ENCODE peak calls at places on chromosomes 5 and 9, in six cellular contexts. One of them, this sample, is unnamed.

GRCh38 chr9:13446261-13446660 is 166.8 kb upstream of the MPDZ start:
- DNase-seq in right lobe of liver: no peak
- DNase-seq in heart right ventricle: no peak
- DNase-seq in PC-3: no peak
- DNase-seq in mesenchymal stem cell: no peak
- DNase-seq in fibroblast of lung: no peak
- DNase-seq in this sample: no peak

GRCh38 chr9:99114049-99114440 is 9.1 kb downstream of the TGFBR1 start:
- DNase-seq in right lobe of liver: no peak
- DNase-seq in heart right ventricle: no peak
- DNase-seq in PC-3: no peak
- DNase-seq in mesenchymal stem cell: no peak
- DNase-seq in fibroblast of lung: no peak
- DNase-seq in this sample: no peak

GRCh38 chr9:133869674-133870419 is 122.3 kb downstream of the VAV2 start:
- DNase-seq in right lobe of liver: no peak
- DNase-seq in heart right ventricle: no peak
- DNase-seq in PC-3: no peak
- DNase-seq in mesenchymal stem cell: no peak
- DNase-seq in fibroblast of lung: no peak
- DNase-seq in this sample: no peak

GRCh38 chr5:69502375-69503143 is 10.0 kb downstream of the OCLN start:
- DNase-seq in right lobe of liver: no peak
- DNase-seq in heart right ventricle: no peak
- DNase-seq in PC-3: peak
- DNase-seq in mesenchymal stem cell: peak
- DNase-seq in fibroblast of lung: peak
- DNase-seq in this sample: no peak

GRCh38 chr5:53076014-53076413 is 33.5 kb downstream of the MOCS2 start:
- DNase-seq in right lobe of liver: no peak
- DNase-seq in heart right ventricle: no peak
- DNase-seq in PC-3: no peak
- DNase-seq in mesenchymal stem cell: no peak
- DNase-seq in fibroblast of lung: no peak
- DNase-seq in this sample: no peak

GRCh38 chr5:103027267-103027666 is 92.7 kb downstream of the GIN1 start:
- DNase-seq in right lobe of liver: no peak
- DNase-seq in heart right ventricle: no peak
- DNase-seq in PC-3: no peak
- DNase-seq in mesenchymal stem cell: no peak
- DNase-seq in fibroblast of lung: no peak
- DNase-seq in this sample: no peak

GRCh38 chr5:111512026-111512405 is 319 bp downstream of the STARD4 start:
- DNase-seq in right lobe of liver: no peak
- DNase-seq in heart right ventricle: no peak
- DNase-seq in PC-3: peak
- DNase-seq in mesenchymal stem cell: peak
- DNase-seq in fibroblast of lung: peak
- DNase-seq in this sample: no peak

GRCh38 chr9:76374702-76375543 is 19.3 kb downstream of the RFK start:
- DNase-seq in right lobe of liver: peak
- DNase-seq in heart right ventricle: peak
- DNase-seq in PC-3: peak
- DNase-seq in mesenchymal stem cell: peak
- DNase-seq in fibroblast of lung: peak
- DNase-seq in this sample: peak

GRCh38 chr9:18437315-18438200 is 36.4 kb upstream of the ADAMTSL1 start:
- DNase-seq in right lobe of liver: peak
- DNase-seq in heart right ventricle: peak
- DNase-seq in PC-3: no peak
- DNase-seq in mesenchymal stem cell: peak
- DNase-seq in fibroblast of lung: peak
- DNase-seq in this sample: peak

GRCh38 chr9:90107864-90108263 is 503.1 kb downstream of the GADD45G start:
- DNase-seq in right lobe of liver: no peak
- DNase-seq in heart right ventricle: no peak
- DNase-seq in PC-3: no peak
- DNase-seq in mesenchymal stem cell: peak
- DNase-seq in fibroblast of lung: no peak
- DNase-seq in this sample: no peak

GRCh38 chr5:134053840-134054338 is 49.1 kb upstream of the VDAC1 start:
- DNase-seq in right lobe of liver: no peak
- DNase-seq in heart right ventricle: no peak
- DNase-seq in PC-3: peak
- DNase-seq in mesenchymal stem cell: no peak
- DNase-seq in fibroblast of lung: no peak
- DNase-seq in this sample: no peak

GRCh38 chr5:14449052-14449661 is 132.4 kb upstream of the OTULINL start:
- DNase-seq in right lobe of liver: no peak
- DNase-seq in heart right ventricle: no peak
- DNase-seq in PC-3: peak
- DNase-seq in mesenchymal stem cell: peak
- DNase-seq in fibroblast of lung: peak
- DNase-seq in this sample: peak

GRCh38 chr5:1239514-1240251 is 14.5 kb downstream of the SLC6A18 start:
- DNase-seq in right lobe of liver: no peak
- DNase-seq in heart right ventricle: no peak
- DNase-seq in PC-3: no peak
- DNase-seq in mesenchymal stem cell: no peak
- DNase-seq in fibroblast of lung: no peak
- DNase-seq in this sample: no peak

GRCh38 chr5:171537463-171537862 is 118.0 kb downstream of the FGF18 start:
- DNase-seq in right lobe of liver: no peak
- DNase-seq in heart right ventricle: no peak
- DNase-seq in PC-3: no peak
- DNase-seq in mesenchymal stem cell: peak
- DNase-seq in fibroblast of lung: no peak
- DNase-seq in this sample: no peak

GRCh38 chr9:120337131-120337530 is 242.8 kb downstream of the CDK5RAP2 start:
- DNase-seq in right lobe of liver: no peak
- DNase-seq in heart right ventricle: no peak
- DNase-seq in PC-3: no peak
- DNase-seq in mesenchymal stem cell: no peak
- DNase-seq in fibroblast of lung: no peak
- DNase-seq in this sample: no peak

GRCh38 chr5:116572375-116573278 is 2.0 kb downstream of the SEMA6A start:
- DNase-seq in right lobe of liver: peak
- DNase-seq in heart right ventricle: peak
- DNase-seq in PC-3: no peak
- DNase-seq in mesenchymal stem cell: peak
- DNase-seq in fibroblast of lung: peak
- DNase-seq in this sample: peak

GRCh38 chr5:116569999-116570398 is 4.6 kb downstream of the SEMA6A start:
- DNase-seq in right lobe of liver: no peak
- DNase-seq in heart right ventricle: no peak
- DNase-seq in PC-3: no peak
- DNase-seq in mesenchymal stem cell: no peak
- DNase-seq in fibroblast of lung: no peak
- DNase-seq in this sample: no peak

GRCh38 chr5:116573279-116573616 is 1.4 kb downstream of the SEMA6A start:
- DNase-seq in right lobe of liver: peak
- DNase-seq in heart right ventricle: peak
- DNase-seq in PC-3: no peak
- DNase-seq in mesenchymal stem cell: peak
- DNase-seq in fibroblast of lung: no peak
- DNase-seq in this sample: peak

GRCh38 chr5:116573617-116574431 is 799 bp downstream of the SEMA6A start:
- DNase-seq in right lobe of liver: peak
- DNase-seq in heart right ventricle: peak
- DNase-seq in PC-3: no peak
- DNase-seq in mesenchymal stem cell: peak
- DNase-seq in fibroblast of lung: peak
- DNase-seq in this sample: peak

GRCh38 chr5:116571568-116572321 is 2.9 kb downstream of the SEMA6A start:
- DNase-seq in right lobe of liver: no peak
- DNase-seq in heart right ventricle: no peak
- DNase-seq in PC-3: no peak
- DNase-seq in mesenchymal stem cell: peak
- DNase-seq in fibroblast of lung: no peak
- DNase-seq in this sample: no peak
- H3K27ac ChIP-seq in right lobe of liver: peak
- H3K27ac ChIP-seq in heart right ventricle: no peak
- H3K27ac ChIP-seq in PC-3: no peak
- H3K27ac ChIP-seq in mesenchymal stem cell: no peak
- H3K27ac ChIP-seq in fibroblast of lung: no peak
- H3K27ac ChIP-seq in this sample: peak

GRCh38 chr9:127825319-127826051 is 22.8 kb downstream of the FPGS start:
- DNase-seq in right lobe of liver: peak
- DNase-seq in heart right ventricle: peak
- DNase-seq in PC-3: no peak
- DNase-seq in mesenchymal stem cell: no peak
- DNase-seq in fibroblast of lung: no peak
- DNase-seq in this sample: peak

GRCh38 chr9:127832248-127832647 is 22.2 kb downstream of the ENG start:
- DNase-seq in right lobe of liver: no peak
- DNase-seq in heart right ventricle: no peak
- DNase-seq in PC-3: no peak
- DNase-seq in mesenchymal stem cell: no peak
- DNase-seq in fibroblast of lung: no peak
- DNase-seq in this sample: no peak

GRCh38 chr9:127826253-127826913 is 23.7 kb downstream of the FPGS start:
- DNase-seq in right lobe of liver: no peak
- DNase-seq in heart right ventricle: no peak
- DNase-seq in PC-3: no peak
- DNase-seq in mesenchymal stem cell: no peak
- DNase-seq in fibroblast of lung: no peak
- DNase-seq in this sample: no peak

GRCh38 chr9:127829205-127829935 is 25.1 kb downstream of the ENG start:
- DNase-seq in right lobe of liver: no peak
- DNase-seq in heart right ventricle: no peak
- DNase-seq in PC-3: no peak
- DNase-seq in mesenchymal stem cell: no peak
- DNase-seq in fibroblast of lung: no peak
- DNase-seq in this sample: no peak

GRCh38 chr9:127828262-127829031 is 25.8 kb downstream of the FPGS start:
- DNase-seq in right lobe of liver: peak
- DNase-seq in heart right ventricle: peak
- DNase-seq in PC-3: peak
- DNase-seq in mesenchymal stem cell: peak
- DNase-seq in fibroblast of lung: peak
- DNase-seq in this sample: peak
- H3K27ac ChIP-seq in right lobe of liver: peak
- H3K27ac ChIP-seq in heart right ventricle: peak
- H3K27ac ChIP-seq in PC-3: no peak
- H3K27ac ChIP-seq in mesenchymal stem cell: peak
- H3K27ac ChIP-seq in fibroblast of lung: peak
- H3K27ac ChIP-seq in this sample: peak

DNA sequence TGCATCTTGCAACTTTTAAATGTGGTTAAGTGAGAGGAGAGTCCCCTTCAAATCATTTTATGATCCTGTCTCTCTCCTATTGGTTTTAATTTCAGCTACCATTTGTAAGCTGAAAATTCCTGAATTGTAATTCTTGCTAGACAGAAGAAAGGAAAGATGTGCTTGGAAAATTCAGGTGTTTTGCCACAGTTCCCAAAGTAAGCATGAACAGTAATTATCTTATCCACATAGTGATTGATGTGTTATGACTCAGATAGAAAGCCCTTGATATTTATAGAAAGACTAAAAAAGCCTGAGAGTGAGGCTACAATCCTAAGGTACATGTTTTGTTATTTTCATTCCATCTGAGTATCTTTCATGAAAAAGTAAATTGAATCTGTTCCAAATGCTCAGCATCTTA is 492.5 kb downstream of the MAT2B start:
- DNase-seq in right lobe of liver: no peak
- DNase-seq in heart right ventricle: no peak
- DNase-seq in PC-3: no peak
- DNase-seq in mesenchymal stem cell: no peak
- DNase-seq in fibroblast of lung: no peak
- DNase-seq in this sample: no peak
- H3K27ac ChIP-seq in right lobe of liver: no peak
- H3K27ac ChIP-seq in heart right ventricle: no peak
- H3K27ac ChIP-seq in PC-3: no peak
- H3K27ac ChIP-seq in mesenchymal stem cell: no peak
- H3K27ac ChIP-seq in fibroblast of lung: no peak
- H3K27ac ChIP-seq in this sample: no peak

GRCh38 chr9:33374190-33374589 is 28.2 kb downstream of the AQP7 start:
- DNase-seq in right lobe of liver: no peak
- DNase-seq in heart right ventricle: no peak
- DNase-seq in PC-3: no peak
- DNase-seq in mesenchymal stem cell: no peak
- DNase-seq in fibroblast of lung: no peak
- DNase-seq in this sample: no peak

GRCh38 chr9:33374634-33375237 is 27.6 kb downstream of the AQP7 start:
- DNase-seq in right lobe of liver: peak
- DNase-seq in heart right ventricle: no peak
- DNase-seq in PC-3: peak
- DNase-seq in mesenchymal stem cell: peak
- DNase-seq in fibroblast of lung: peak
- DNase-seq in this sample: peak

GRCh38 chr9:33377089-33377715 is 25.2 kb downstream of the AQP7 start:
- DNase-seq in right lobe of liver: no peak
- DNase-seq in heart right ventricle: no peak
- DNase-seq in PC-3: no peak
- DNase-seq in mesenchymal stem cell: no peak
- DNase-seq in fibroblast of lung: no peak
- DNase-seq in this sample: no peak

GRCh38 chr9:33375238-33375840 is 27.0 kb downstream of the AQP7 start:
- DNase-seq in right lobe of liver: no peak
- DNase-seq in heart right ventricle: no peak
- DNase-seq in PC-3: no peak
- DNase-seq in mesenchymal stem cell: no peak
- DNase-seq in fibroblast of lung: no peak
- DNase-seq in this sample: no peak

GRCh38 chr9:33375841-33376321 is 26.5 kb downstream of the AQP7 start:
- DNase-seq in right lobe of liver: no peak
- DNase-seq in heart right ventricle: no peak
- DNase-seq in PC-3: no peak
- DNase-seq in mesenchymal stem cell: no peak
- DNase-seq in fibroblast of lung: no peak
- DNase-seq in this sample: no peak
- H3K27ac ChIP-seq in right lobe of liver: no peak
- H3K27ac ChIP-seq in heart right ventricle: no peak
- H3K27ac ChIP-seq in PC-3: no peak
- H3K27ac ChIP-seq in mesenchymal stem cell: no peak
- H3K27ac ChIP-seq in fibroblast of lung: no peak
- H3K27ac ChIP-seq in this sample: peak

GRCh38 chr9:131697097-131697496 is 42.8 kb downstream of the RAPGEF1 start:
- DNase-seq in right lobe of liver: no peak
- DNase-seq in heart right ventricle: peak
- DNase-seq in PC-3: no peak
- DNase-seq in mesenchymal stem cell: peak
- DNase-seq in fibroblast of lung: peak
- DNase-seq in this sample: no peak
- H3K27ac ChIP-seq in right lobe of liver: no peak
- H3K27ac ChIP-seq in heart right ventricle: peak
- H3K27ac ChIP-seq in PC-3: no peak
- H3K27ac ChIP-seq in mesenchymal stem cell: no peak
- H3K27ac ChIP-seq in fibroblast of lung: no peak
- H3K27ac ChIP-seq in this sample: no peak

GRCh38 chr5:150177721-150178120 is 11.1 kb downstream of the CDX1 start:
- DNase-seq in right lobe of liver: no peak
- DNase-seq in heart right ventricle: no peak
- DNase-seq in PC-3: no peak
- DNase-seq in mesenchymal stem cell: no peak
- DNase-seq in fibroblast of lung: no peak
- DNase-seq in this sample: no peak
- H3K27ac ChIP-seq in right lobe of liver: no peak
- H3K27ac ChIP-seq in heart right ventricle: no peak
- H3K27ac ChIP-seq in PC-3: no peak
- H3K27ac ChIP-seq in mesenchymal stem cell: no peak
- H3K27ac ChIP-seq in fibroblast of lung: no peak
- H3K27ac ChIP-seq in this sample: no peak

GRCh38 chr9:122080986-122081385 is 12.1 kb downstream of the TTLL11 start:
- DNase-seq in right lobe of liver: no peak
- DNase-seq in heart right ventricle: no peak
- DNase-seq in PC-3: no peak
- DNase-seq in mesenchymal stem cell: no peak
- DNase-seq in fibroblast of lung: peak
- DNase-seq in this sample: no peak
- H3K27ac ChIP-seq in right lobe of liver: no peak
- H3K27ac ChIP-seq in heart right ventricle: no peak
- H3K27ac ChIP-seq in PC-3: no peak
- H3K27ac ChIP-seq in mesenchymal stem cell: no peak
- H3K27ac ChIP-seq in fibroblast of lung: no peak
- H3K27ac ChIP-seq in this sample: no peak